ENCODE peak calls at places on chromosomes 2 and 18, in four cellular contexts. K is A549, F is HepG2, I is K562. X is an unnamed sample.

GRCh38 chr18:59986139-59986538 is 86.3 kb downstream of the PMAIP1 start:
- DNase-seq in I (no peak), F (no peak), K (no peak), X (no peak)

GRCh38 chr2:128606837-128607236 is 288.2 kb upstream of the HS6ST1 start:
- DNase-seq in F (no peak), I (no peak), K (no peak), X (no peak)

GRCh38 chr2:216385478-216385877 is 13.2 kb upstream of the MARCHF4 start:
- DNase-seq in F (no peak), K (no peak), I (no peak), X (no peak)

GRCh38 chr2:74744731-74745505 is 89.0 kb upstream of the HK2 start:
- DNase-seq in K (no peak), I (no peak), F (no peak), X (no peak)

GRCh38 chr2:110842048-110842447 is 109.7 kb downstream of the ACOXL start:
- DNase-seq in I (no peak), K (no peak), F (no peak), X (no peak)

GRCh38 chr18:22625406-22625805 is 207.7 kb upstream of the CTAGE1 start:
- DNase-seq in I (no peak), F (no peak), K (no peak), X (no peak)

GRCh38 chr2:242029422-242030225 is 160.1 kb downstream of the RTP5 start:
- DNase-seq in F (no peak), I (no peak), K (no peak), X (no peak)

GRCh38 chr2:226791056-226791486 is 8.5 kb downstream of the IRS1 start:
- DNase-seq in I (no peak), K (no peak), F (no peak), X (peak; percentile 49)

GRCh38 chr2:18754286-18754685 is 164.9 kb upstream of the NT5C1B start:
- DNase-seq in I (no peak), K (no peak), F (peak; percentile 20), X (no peak)

GRCh38 chr18:58061349-58061748 is 17.3 kb downstream of the NEDD4L start:
- DNase-seq in F (no peak), K (no peak), I (no peak), X (no peak)

DNA sequence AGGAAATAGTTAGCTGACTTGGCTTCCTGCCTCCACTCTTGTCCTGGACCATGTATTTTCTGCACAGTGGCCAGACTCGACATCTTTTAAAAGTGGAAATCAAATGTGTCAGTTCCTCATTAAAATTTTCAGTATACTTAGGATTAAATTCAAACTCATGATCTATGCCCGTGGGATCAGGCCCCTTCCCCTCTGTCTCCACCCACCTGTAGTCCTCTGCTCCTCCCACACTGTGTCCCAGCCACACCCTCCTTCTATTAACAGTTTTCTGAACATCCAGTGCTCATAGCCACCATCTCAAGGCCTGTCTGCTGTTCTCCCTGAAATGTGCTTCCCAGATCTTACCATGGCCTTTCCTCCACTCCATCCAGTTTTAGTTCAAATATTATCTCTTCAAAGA is 13.3 kb downstream of the ARHGAP25 start:
- DNase-seq in K (no peak), I (no peak), F (no peak), X (no peak)
- H3K4me1 ChIP-seq in K (no peaks in the 10 kb centered on the region), I (no peaks in the 10 kb centered on the region), F (no peaks in the 10 kb centered on the region), X (no peaks in the 10 kb centered on the region)

GRCh38 chr18:30992231-30992630 is 50.3 kb downstream of the DSC3 start:
- DNase-seq in F (no peak), I (no peak), K (no peak), X (no peak)
- TF ChIP-seq MYC in F (no peak), I (no peak), K (no peak), X (no peak)

DNA sequence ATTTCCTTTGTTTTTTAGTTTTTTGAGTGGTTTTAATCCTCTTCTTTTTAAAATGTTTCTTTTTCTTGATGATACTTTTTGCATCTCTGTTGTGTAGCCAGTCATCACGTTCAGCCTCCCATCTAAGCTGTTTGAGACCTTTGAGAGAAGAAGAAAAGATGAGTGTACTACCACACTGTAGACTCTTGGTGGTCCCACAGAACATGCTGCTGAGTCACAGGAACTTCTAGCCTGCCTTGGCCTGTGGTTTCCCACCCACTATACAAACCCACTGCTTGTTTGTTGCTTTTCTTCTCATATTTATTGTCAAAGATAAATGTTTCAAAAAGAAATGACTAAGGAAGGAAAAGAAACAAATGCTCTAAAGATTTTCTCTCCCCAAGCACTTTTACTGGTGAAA is 5.5 kb downstream of the CEBPZOS start:
- DNase-seq in I (peak; percentile 23), K (no peak), F (no peak), X (no peak)
- TF ChIP-seq JUN in I (no peak), K (no peak), F (no peak), X (no peak)

GRCh38 chr2:773256-774160 is 96.3 kb upstream of the TMEM18 start:
- DNase-seq in I (no peak), F (no peak), K (no peak), X (no peak)

GRCh38 chr2:774436-774835 is 97.2 kb upstream of the TMEM18 start:
- DNase-seq in F (no peak), K (no peak), I (no peak), X (no peak)

GRCh38 chr2:769771-770170 is 92.6 kb upstream of the TMEM18 start:
- DNase-seq in F (no peak), I (no peak), K (no peak), X (no peak)

GRCh38 chr2:770776-771175 is 93.6 kb upstream of the TMEM18 start:
- DNase-seq in I (no peak), K (no peak), F (no peak), X (no peak)

DNA sequence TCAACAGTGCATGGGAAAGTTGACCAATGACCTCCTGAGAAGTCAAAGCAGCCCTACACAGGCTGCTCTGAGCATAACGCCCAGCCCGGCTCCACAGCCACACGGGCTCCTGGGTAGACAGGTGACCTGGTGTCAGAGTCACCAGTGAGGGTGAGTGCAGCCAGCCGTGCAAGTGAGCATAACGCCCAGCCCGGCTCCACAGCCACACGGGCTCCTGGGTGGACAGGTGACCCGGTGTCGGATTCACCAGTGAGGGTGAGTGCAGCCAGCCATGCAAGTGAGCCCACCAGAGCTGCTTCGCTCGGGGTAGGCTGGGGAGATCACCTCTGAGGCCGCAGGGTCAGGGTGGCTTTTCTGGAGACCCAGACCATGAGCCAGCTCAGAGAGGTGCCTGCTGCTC is 94.3 kb upstream of the TMEM18 start:
- DNase-seq in K (no peak), I (no peak), F (no peak), X (no peak)
- H3K4me1 ChIP-seq in K (no peaks in the 10 kb centered on the region), I (no peaks in the 10 kb centered on the region), F (no peaks in the 10 kb centered on the region), X (no peaks in the 10 kb centered on the region)

GRCh38 chr2:233700028-233700635 is 7.4 kb downstream of the UGT1A6 start:
- DNase-seq in K (peak; percentile 98), I (no peak), F (peak; percentile 56), X (peak; percentile 94)
- TF ChIP-seq MYC in K (peak; percentile 78), I (no peak), F (no peak), X (no peak)

GRCh38 chr18:9808530-9809241 is 77.1 kb upstream of the TXNDC2 start:
- DNase-seq in K (no peak), F (peak; percentile 89), I (no peak), X (peak; percentile 13)
- TF ChIP-seq JUN in K (no peak), F (no peak), I (no peak), X (no peak)

X was measured in endothelial cell of umbilical vein.